ENCODE peak calls at places on chromosomes 2 and 18, in five cellular contexts. Z is GM12878, T is HepG2, K is K562, C is H1. E is an unnamed sample.

GRCh38 chr2:3488768-3489448 is 30.4 kb downstream of the ADI1 start:
- DNase-seq in Z (no peak), T (no peak), K (peak; percentile 46), C (no peak), E (no peak)

GRCh38 chr2:211367252-211367651 is 810.9 kb downstream of the CPS1 start:
- DNase-seq in Z (no peak), T (no peak), K (no peak), C (no peak), E (no peak)

GRCh38 chr2:174888646-174889271 is 116.4 kb downstream of the CHN1 start:
- DNase-seq in Z (no peak), T (no peak), K (no peak), C (no peak), E (no peak)

GRCh38 chr18:32549248-32549842 is 78.7 kb upstream of the GAREM1 start:
- DNase-seq in Z (no peak), T (peak; percentile 39), K (peak; percentile 48), C (peak; percentile 58), E (peak; percentile 50)

GRCh38 chr2:96110621-96111256 is 5.6 kb downstream of the ADRA2B start:
- DNase-seq in Z (no peak), T (no peak), K (no peak), C (no peak), E (no peak)

GRCh38 chr2:64750001-64750816 is 96.5 kb upstream of the SERTAD2 start:
- DNase-seq in Z (no peak), T (no peak), K (peak; percentile 35), C (peak; percentile 52), E (no peak)

GRCh38 chr2:42050350-42051167 is 2.7 kb downstream of the PKDCC start:
- DNase-seq in Z (no peak), T (no peak), K (no peak), C (no peak), E (no peak)

GRCh38 chr18:55322176-55322735 is 265.7 kb downstream of the TCF4 start:
- DNase-seq in Z (peak; percentile 74), T (no peak), K (no peak), C (peak; percentile 77), E (no peak)

GRCh38 chr2:147110317-147110716 is 734.5 kb upstream of the ACVR2A start:
- DNase-seq in Z (no peak), T (no peak), K (no peak), C (no peak), E (no peak)

GRCh38 chr18:58511306-58511705 is 117.6 kb downstream of the ALPK2 start:
- DNase-seq in Z (no peak), T (no peak), K (no peak), C (no peak), E (no peak)

GRCh38 chr2:137865954-137866540 is 98.2 kb upstream of the HNMT start:
- DNase-seq in Z (no peak), T (peak; percentile 77), K (peak; percentile 50), C (peak; percentile 76), E (peak; percentile 53)

GRCh38 chr2:135451966-135452365 is 79.1 kb downstream of the ZRANB3 start:
- DNase-seq in Z (no peak), T (no peak), K (no peak), C (no peak), E (no peak)

GRCh38 chr2:190678444-190679162 is 29.7 kb downstream of the NAB1 start:
- DNase-seq in Z (peak; percentile 86), T (no peak), K (no peak), C (no peak), E (no peak)

GRCh38 chr2:47034973-47035609 is 119.5 kb upstream of the MCFD2 start:
- DNase-seq in Z (peak; percentile 33), T (peak; percentile 80), K (no peak), C (no peak), E (no peak)

GRCh38 chr2:74835831-74836674 is 2.1 kb downstream of the HK2 start:
- DNase-seq in Z (no peak), T (peak; percentile 85), K (peak; percentile 48), C (no peak), E (peak; percentile 51)

GRCh38 chr18:47997338-47997780 is 66.9 kb upstream of the SMAD2 start:
- DNase-seq in Z (no peak), T (no peak), K (peak; percentile 44), C (peak; percentile 96), E (no peak)

GRCh38 chr18:9708882-9709877 is 1.1 kb downstream of the RAB31 start:
- DNase-seq in Z (no peak), T (no peak), K (peak; percentile 44), C (no peak), E (no peak)

GRCh38 chr2:170524828-170525565 is 190.1 kb upstream of the SP5 start:
- DNase-seq in Z (peak; percentile 33), T (no peak), K (no peak), C (no peak), E (no peak)

GRCh38 chr2:23900927-23901322 is 26.0 kb downstream of the ATAD2B start:
- DNase-seq in Z (no peak), T (peak; percentile 22), K (peak; percentile 22), C (no peak), E (peak; percentile 31)

GRCh38 chr18:41873730-41874129 is 81.3 kb upstream of the PIK3C3 start:
- DNase-seq in Z (no peak), T (no peak), K (no peak), C (no peak), E (no peak)

GRCh38 chr18:41870191-41870590 is 84.8 kb upstream of the PIK3C3 start:
- DNase-seq in Z (no peak), T (no peak), K (no peak), C (no peak), E (no peak)

GRCh38 chr18:41870817-41871216 is 84.2 kb upstream of the PIK3C3 start:
- DNase-seq in Z (no peak), T (no peak), K (no peak), C (no peak), E (no peak)

GRCh38 chr18:41872206-41872605 is 82.8 kb upstream of the PIK3C3 start:
- DNase-seq in Z (no peak), T (no peak), K (no peak), C (no peak), E (no peak)

DNA sequence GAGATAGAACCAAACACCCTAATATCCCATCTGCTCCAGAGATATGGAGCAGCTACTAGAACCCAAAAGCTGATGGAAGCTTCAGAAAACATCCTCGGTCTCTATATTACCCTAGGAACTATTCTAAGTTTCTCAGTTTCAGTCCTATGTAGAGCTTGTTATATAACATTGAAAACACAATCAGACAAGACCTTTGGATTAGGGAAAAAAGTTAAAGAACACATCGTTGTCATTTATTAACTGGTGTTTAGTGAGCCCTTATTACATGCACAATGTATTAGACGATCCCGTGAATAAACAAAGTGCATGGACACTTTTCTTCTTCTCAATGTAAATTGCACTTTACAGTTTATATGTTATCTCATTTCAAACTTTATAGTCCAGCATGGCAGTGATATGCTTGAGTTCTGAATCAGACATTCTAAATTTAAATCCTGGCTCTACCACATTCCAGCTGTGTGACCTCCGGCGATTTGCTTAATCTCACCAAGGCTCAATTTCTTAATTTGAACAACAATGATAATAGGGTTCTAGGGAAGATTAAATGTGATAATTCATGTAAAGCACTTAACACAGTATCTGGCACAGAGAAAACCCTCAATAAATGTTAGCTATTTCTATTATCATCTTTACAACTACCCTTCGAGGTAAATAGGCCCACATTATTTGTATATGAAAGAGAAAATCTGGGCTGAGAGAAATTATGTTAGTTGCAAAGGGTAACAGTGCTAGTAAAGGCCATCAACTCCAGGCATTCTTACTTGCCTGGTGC is 83.6 kb upstream of the PIK3C3 start:
- DNase-seq in Z (no peak), T (no peak), K (no peak), C (no peak), E (no peak)
- TF ChIP-seq SRF in Z (no peak), T (no peak), K (no peak), C (no peak), E (no peak)

GRCh38 chr18:21242141-21243040 is at the start of gene GREB1L:
- DNase-seq in Z (no peak), T (peak; percentile 16), K (no peak), C (peak; percentile 83), E (peak; percentile 27)
- TF ChIP-seq SRF in Z (no peak), T (no peak), K (no peak), C (no peak), E (no peak)

GRCh38 chr2:26008851-26009566 is 24.9 kb upstream of the RAB10 start:
- DNase-seq in Z (peak; percentile 19), T (peak; percentile 48), K (no peak), C (no peak), E (peak; percentile 43)
- TF ChIP-seq SRF in Z (no peak), T (no peak), K (no peak), C (no peak), E (no peak)

GRCh38 chr2:209578394-209579006 is 154.7 kb downstream of the MAP2 start:
- DNase-seq in Z (no peak), T (no peak), K (no peak), C (no peak), E (no peak)

GRCh38 chr2:209579236-209579749 is 155.4 kb downstream of the MAP2 start:
- DNase-seq in Z (no peak), T (no peak), K (no peak), C (peak; percentile 51), E (no peak)

GRCh38 chr2:209574515-209574914 is 150.7 kb downstream of the MAP2 start:
- DNase-seq in Z (no peak), T (no peak), K (no peak), C (no peak), E (no peak)

DNA sequence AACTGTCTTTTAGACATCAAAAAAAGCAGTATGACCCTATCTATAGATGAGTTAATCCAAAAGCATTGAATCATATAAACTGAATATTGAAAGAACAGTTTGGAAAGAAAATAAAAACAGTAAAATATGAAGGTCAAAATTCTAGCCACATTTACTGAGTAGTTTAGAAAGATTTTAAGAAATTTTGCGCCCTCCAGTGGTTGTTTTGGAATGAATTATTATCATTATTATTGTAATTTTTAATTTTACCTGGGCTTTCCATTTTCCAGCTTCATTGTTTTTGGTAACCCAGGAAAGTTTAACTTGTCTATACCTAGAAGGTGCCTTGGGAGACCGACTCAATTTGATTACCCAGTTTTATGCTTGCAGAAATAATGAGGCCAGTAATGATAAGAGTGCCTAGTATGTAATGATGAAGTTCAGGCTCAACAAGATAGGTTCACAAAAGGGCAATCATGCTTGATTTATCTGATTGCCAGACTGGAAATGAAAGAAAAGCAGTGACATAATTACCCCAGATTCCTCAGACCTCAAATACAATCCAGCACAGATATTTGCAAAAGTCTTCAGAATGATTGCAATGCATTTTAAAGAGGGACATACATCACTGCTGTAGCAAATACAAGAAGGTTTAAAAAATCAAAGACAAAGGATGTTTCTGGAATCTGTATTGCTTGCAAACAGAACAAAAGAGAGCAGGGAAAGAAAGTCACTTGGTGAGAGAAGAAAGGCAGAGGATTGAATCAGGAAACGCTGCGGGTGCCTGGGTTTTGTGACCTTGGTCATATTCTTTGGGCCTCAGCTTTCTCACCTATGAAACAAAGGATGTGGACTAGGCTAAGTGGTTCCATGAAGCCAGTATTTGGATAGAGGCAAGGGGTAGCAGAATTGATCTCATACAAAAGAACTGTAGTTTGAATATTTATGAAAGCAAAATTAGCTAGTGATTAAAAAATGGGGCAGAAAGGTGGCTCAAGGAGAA is 153.8 kb downstream of the MAP2 start:
- DNase-seq in Z (no peak), T (peak; percentile 10), K (no peak), C (no peak), E (peak; percentile 6)
- TF ChIP-seq SRF in Z (no peak), T (no peak), K (no peak), C (no peak), E (no peak)

DNA sequence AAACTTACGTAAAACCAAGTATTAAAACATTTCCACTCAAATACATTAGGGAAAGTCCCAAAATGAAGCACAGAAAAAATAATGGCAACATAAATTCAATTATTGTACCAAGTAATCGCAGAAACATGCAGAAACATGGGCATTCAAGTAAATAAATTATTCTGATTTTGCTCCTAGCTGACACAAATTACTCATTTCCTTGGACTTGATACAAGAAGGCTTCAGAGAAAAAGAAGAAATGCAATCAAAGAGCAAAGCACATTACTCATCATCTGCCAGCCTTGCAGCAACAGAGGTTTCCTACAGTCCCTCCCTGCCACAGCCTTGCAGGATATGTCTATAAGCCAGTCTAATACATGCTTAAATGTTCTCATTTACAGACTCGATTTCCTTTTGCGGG is 439.8 kb upstream of the LYPD1 start:
- DNase-seq in Z (no peak), T (no peak), K (no peak), C (no peak), E (no peak)
- TF ChIP-seq SRF in Z (no peak), T (no peak), K (no peak), C (no peak), E (no peak)

E was measured in HCT116.